ENCODE peak calls at places on chromosomes 7 and 10, in eight cellular contexts. U is HL-60, O is GM12878, A is HepG2, N is HCT116, K is breast epithelium, X is SK-N-MC, S is suprapubic skin. F is an unnamed sample.

GRCh38 chr10:43444313-43444712 is 7.4 kb downstream of the ZNF487 start:
- DNase-seq in U (no peak), O (no peak), A (no peak), N (no peak), K (no peak), X (no peak), S (no peak), F (no peak)

GRCh38 chr7:28841766-28842165 is 116.4 kb downstream of the TRIL start:
- DNase-seq in U (no peak), O (no peak), A (no peak), N (no peak), K (no peak), X (no peak), S (no peak), F (no peak)

GRCh38 chr7:81415181-81415580 is 354.7 kb downstream of the HGF start:
- DNase-seq in U (no peak), O (no peak), A (no peak), N (no peak), K (no peak), X (no peak), S (no peak), F (no peak)

GRCh38 chr7:73532224-73532623 is 10.1 kb upstream of the BAZ1B start:
- DNase-seq in U (no peak), O (no peak), A (no peak), N (no peak), K (no peak), X (no peak), S (no peak), F (no peak)

GRCh38 chr7:137717045-137717444 is 129.7 kb downstream of the DGKI start:
- DNase-seq in U (no peak), O (no peak), A (no peak), N (no peak), K (no peak), X (no peak), S (no peak), F (peak)

GRCh38 chr10:58755688-58756087 is 243.0 kb downstream of the BICC1 start:
- DNase-seq in U (no peak), O (no peak), A (no peak), N (no peak), K (no peak), X (no peak), S (no peak), F (no peak)

GRCh38 chr10:93541402-93542357 is 24.8 kb upstream of the FFAR4 start:
- DNase-seq in U (no peak), O (no peak), A (peak), N (peak), K (no peak), X (no peak), S (no peak), F (peak)

GRCh38 chr10:96831867-96832720 is at the start of gene LCOR:
- DNase-seq in U (peak), O (no peak), A (peak), N (peak), K (peak), X (no peak), S (peak), F (peak)

GRCh38 chr7:143882611-143883078 is 19.3 kb downstream of the TCAF1 start:
- DNase-seq in U (no peak), O (no peak), A (peak), N (no peak), K (peak), X (no peak), S (peak), F (peak)

GRCh38 chr7:7969306-7970112 is 913 bp downstream of the GLCCI1 start:
- DNase-seq in U (no peak), O (no peak), A (no peak), N (no peak), K (peak), X (no peak), S (no peak), F (peak)

GRCh38 chr10:49596836-49597235 is 13.3 kb upstream of the SLC18A3 start:
- DNase-seq in U (no peak), O (no peak), A (no peak), N (no peak), K (no peak), X (no peak), S (peak), F (no peak)

GRCh38 chr10:18005781-18006456 is 54.2 kb downstream of the SLC39A12 start:
- DNase-seq in U (no peak), O (no peak), A (no peak), N (no peak), K (no peak), X (no peak), S (no peak), F (peak)

GRCh38 chr7:82534687-82535086 is 91.1 kb upstream of the CACNA2D1 start:
- DNase-seq in U (no peak), O (no peak), A (no peak), N (peak), K (peak), X (no peak), S (no peak), F (peak)

GRCh38 chr10:123156091-123156490 is 1.9 kb downstream of the BUB3 start:
- DNase-seq in U (no peak), O (no peak), A (no peak), N (no peak), K (no peak), X (no peak), S (no peak), F (peak)

GRCh38 chr7:17626215-17626614 is 314.1 kb downstream of the SNX13 start:
- DNase-seq in U (no peak), O (no peak), A (no peak), N (no peak), K (no peak), X (peak), S (no peak), F (no peak)

GRCh38 chr7:70741666-70742065 is 390.3 kb upstream of the GALNT17 start:
- DNase-seq in U (no peak), O (no peak), A (no peak), N (no peak), K (no peak), X (no peak), S (no peak), F (no peak)

GRCh38 chr10:32077896-32078295 is 21.7 kb upstream of the KIF5B start:
- DNase-seq in U (no peak), O (no peak), A (peak), N (no peak), K (no peak), X (no peak), S (peak), F (no peak)

GRCh38 chr7:114795475-114795874 is 126.4 kb upstream of the MDFIC start:
- DNase-seq in U (no peak), O (no peak), A (no peak), N (no peak), K (no peak), X (no peak), S (no peak), F (no peak)

GRCh38 chr10:14673189-14673947 is 101.3 kb downstream of the FAM107B start:
- DNase-seq in U (no peak), O (no peak), A (no peak), N (no peak), K (no peak), X (no peak), S (no peak), F (no peak)
- TF ChIP-seq POLR2AphosphoS5 in U (no peak), O (no peak), A (no peak), N (no peak), K (no peak), X (no peak), S (no peak), F (no peak)

DNA sequence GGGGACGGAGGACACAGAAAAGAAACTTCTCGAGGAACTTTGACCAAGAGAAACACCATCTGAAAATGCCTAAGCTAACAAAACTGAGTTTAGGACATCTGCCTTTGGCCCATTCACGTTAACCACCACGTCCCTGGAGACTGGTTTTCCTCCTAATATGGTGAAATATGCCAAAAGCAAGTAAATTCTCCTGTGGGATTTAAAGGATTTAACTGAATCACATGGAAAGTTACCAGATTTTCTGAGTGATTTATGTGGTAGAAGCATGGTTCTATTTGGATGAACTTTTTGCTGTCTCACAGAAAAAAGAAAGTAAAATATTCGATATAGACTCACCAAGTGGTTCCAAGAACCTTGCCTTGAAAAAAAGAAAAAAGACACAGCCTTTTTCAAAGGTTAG is 30.4 kb upstream of the BMPER start:
- DNase-seq in U (no peak), O (no peak), A (no peak), N (no peak), K (no peak), X (no peak), S (no peak), F (no peak)
- TF ChIP-seq POLR2AphosphoS5 in U (no peak), O (no peak), A (no peak), N (no peak), K (no peak), X (no peak), S (no peak), F (no peak)

GRCh38 chr7:27124979-27125689 is 5.4 kb downstream of the HOXA4 start:
- DNase-seq in U (no peak), O (no peak), A (no peak), N (no peak), K (no peak), X (no peak), S (no peak), F (peak)

GRCh38 chr7:27125986-27126394 is 4.6 kb downstream of the HOXA4 start:
- DNase-seq in U (no peak), O (no peak), A (no peak), N (no peak), K (no peak), X (no peak), S (no peak), F (no peak)

GRCh38 chr7:27123021-27123476 is 7.5 kb downstream of the HOXA4 start:
- DNase-seq in U (no peak), O (no peak), A (peak), N (no peak), K (no peak), X (no peak), S (no peak), F (no peak)

GRCh38 chr7:27123477-27124053 is 7.0 kb downstream of the HOXA4 start:
- DNase-seq in U (no peak), O (no peak), A (no peak), N (no peak), K (no peak), X (no peak), S (no peak), F (no peak)

GRCh38 chr7:27124096-27124978 is 6.2 kb downstream of the HOXA4 start:
- DNase-seq in U (no peak), O (no peak), A (no peak), N (peak), K (no peak), X (no peak), S (no peak), F (peak)
- TF ChIP-seq POLR2AphosphoS5 in U (no peak), O (no peak), A (no peak), N (peak), K (no peak), X (no peak), S (no peak), F (no peak)

GRCh38 chr10:113362645-113363091 is 190.2 kb upstream of the HABP2 start:
- DNase-seq in U (no peak), O (no peak), A (no peak), N (no peak), K (no peak), X (peak), S (no peak), F (no peak)

GRCh38 chr10:113360870-113361269 is 192.0 kb upstream of the HABP2 start:
- DNase-seq in U (no peak), O (no peak), A (no peak), N (no peak), K (no peak), X (no peak), S (no peak), F (no peak)

GRCh38 chr10:113359664-113360063 is 193.2 kb upstream of the HABP2 start:
- DNase-seq in U (no peak), O (no peak), A (no peak), N (no peak), K (no peak), X (no peak), S (no peak), F (no peak)

GRCh38 chr10:113357688-113358306 is 195.1 kb upstream of the HABP2 start:
- DNase-seq in U (no peak), O (no peak), A (no peak), N (no peak), K (no peak), X (no peak), S (no peak), F (no peak)

DNA sequence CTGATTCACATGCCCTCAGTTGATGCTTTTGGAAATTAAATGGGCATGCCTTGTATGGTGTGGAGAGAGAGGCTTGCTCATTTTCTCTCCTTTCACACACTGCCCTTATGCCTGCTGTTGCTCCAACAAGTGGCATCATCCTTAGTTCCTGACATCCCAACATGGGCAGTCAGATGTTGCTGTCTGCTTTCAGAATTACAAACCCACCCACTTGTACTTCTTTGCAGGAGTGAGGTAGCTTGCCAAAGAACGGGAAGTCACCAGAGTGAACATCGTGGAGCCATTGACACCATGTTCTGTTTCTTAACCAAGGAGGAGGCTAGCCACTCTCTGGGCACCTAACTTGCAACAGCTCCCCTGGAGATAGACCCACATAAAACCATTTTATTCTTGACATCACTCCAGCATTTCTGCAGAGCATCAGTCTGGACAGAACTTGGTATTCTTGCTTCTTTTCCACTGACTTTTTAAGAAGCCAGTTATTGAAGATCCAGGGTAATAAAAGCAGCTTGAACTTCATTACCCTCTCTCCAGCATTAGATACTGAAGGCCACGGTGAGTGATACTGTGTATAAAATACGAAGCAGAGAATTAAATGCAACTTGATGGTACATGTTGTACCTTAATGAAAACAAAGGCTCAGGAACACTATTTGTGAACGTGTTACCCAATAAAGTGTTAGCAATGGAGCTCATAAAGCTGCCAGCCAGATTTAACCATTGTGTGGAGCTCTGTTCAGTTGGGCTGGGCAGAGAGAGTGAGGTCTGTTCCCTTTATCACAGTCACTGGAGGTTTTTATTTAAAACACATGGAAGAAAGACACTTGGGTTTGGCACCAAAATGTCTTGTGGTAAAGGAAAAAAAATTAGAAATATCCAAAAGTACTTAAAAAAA is 195.8 kb upstream of the HABP2 start:
- DNase-seq in U (no peak), O (no peak), A (no peak), N (no peak), K (no peak), X (no peak), S (no peak), F (no peak)
- TF ChIP-seq POLR2AphosphoS5 in U (no peak), O (no peak), A (no peak), N (no peak), K (no peak), X (no peak), S (no peak), F (no peak)

GRCh38 chr10:34339816-34340553 is 475.1 kb downstream of the PARD3 start:
- DNase-seq in U (no peak), O (no peak), A (no peak), N (no peak), K (no peak), X (no peak), S (no peak), F (no peak)

GRCh38 chr10:34337917-34338316 is 477.2 kb downstream of the PARD3 start:
- DNase-seq in U (no peak), O (no peak), A (no peak), N (no peak), K (no peak), X (no peak), S (no peak), F (peak)

GRCh38 chr10:34333513-34333912 is 481.6 kb downstream of the PARD3 start:
- DNase-seq in U (no peak), O (no peak), A (no peak), N (no peak), K (no peak), X (no peak), S (no peak), F (no peak)

GRCh38 chr10:34334908-34335307 is 480.2 kb downstream of the PARD3 start:
- DNase-seq in U (no peak), O (no peak), A (no peak), N (no peak), K (no peak), X (no peak), S (no peak), F (no peak)

GRCh38 chr10:34335960-34336359 is 479.1 kb downstream of the PARD3 start:
- DNase-seq in U (no peak), O (no peak), A (no peak), N (no peak), K (no peak), X (no peak), S (no peak), F (no peak)
- TF ChIP-seq POLR2AphosphoS5 in U (no peak), O (no peak), A (no peak), N (no peak), K (no peak), X (no peak), S (no peak), F (no peak)

GRCh38 chr7:2833087-2833910 is 10.8 kb downstream of the GNA12 start:
- DNase-seq in U (no peak), O (no peak), A (no peak), N (no peak), K (no peak), X (no peak), S (no peak), F (no peak)
- TF ChIP-seq POLR2AphosphoS5 in U (no peak), O (no peak), A (no peak), N (no peak), K (no peak), X (no peak), S (no peak), F (no peak)

DNA sequence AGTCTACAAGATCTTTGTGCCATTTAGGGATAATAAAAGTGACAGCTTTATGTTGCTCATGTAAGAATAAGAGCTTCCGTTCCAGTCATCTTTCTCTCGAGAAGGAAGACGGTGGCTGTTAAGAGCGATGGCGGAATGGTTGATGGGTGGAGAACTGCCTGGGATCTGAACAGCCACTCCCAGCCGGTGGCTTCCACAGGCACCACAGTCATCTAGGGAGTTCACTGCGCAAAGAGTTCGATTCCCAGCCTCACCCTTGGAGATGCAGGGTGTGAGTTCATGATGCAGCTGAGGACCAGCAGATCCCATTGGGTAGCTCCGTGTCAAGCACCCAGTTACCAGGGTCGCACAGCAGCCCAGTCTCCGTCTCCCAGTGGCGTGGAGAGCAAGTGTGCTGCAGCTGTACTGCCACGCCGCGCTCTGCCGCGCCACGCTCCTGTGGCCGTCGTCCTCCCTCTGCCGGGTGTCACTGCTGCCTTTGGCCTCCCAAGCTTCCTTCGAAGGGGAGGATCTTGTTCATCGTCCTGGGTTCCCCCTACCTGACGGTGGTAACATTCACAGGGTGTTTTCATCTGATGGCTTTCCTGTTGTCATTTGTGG is 7.8 kb downstream of the SUN1 start:
- DNase-seq in U (no peak), O (no peak), A (no peak), N (no peak), K (no peak), X (no peak), S (no peak), F (no peak)
- TF ChIP-seq POLR2AphosphoS5 in U (no peak), O (no peak), A (no peak), N (no peak), K (no peak), X (no peak), S (no peak), F (no peak)

GRCh38 chr7:154646126-154647013 is 356.6 kb downstream of the PAXIP1 start:
- DNase-seq in U (no peak), O (no peak), A (no peak), N (no peak), K (no peak), X (no peak), S (no peak), F (no peak)
- TF ChIP-seq POLR2AphosphoS5 in U (no peak), O (no peak), A (no peak), N (no peak), K (no peak), X (no peak), S (no peak), F (no peak)

DNA sequence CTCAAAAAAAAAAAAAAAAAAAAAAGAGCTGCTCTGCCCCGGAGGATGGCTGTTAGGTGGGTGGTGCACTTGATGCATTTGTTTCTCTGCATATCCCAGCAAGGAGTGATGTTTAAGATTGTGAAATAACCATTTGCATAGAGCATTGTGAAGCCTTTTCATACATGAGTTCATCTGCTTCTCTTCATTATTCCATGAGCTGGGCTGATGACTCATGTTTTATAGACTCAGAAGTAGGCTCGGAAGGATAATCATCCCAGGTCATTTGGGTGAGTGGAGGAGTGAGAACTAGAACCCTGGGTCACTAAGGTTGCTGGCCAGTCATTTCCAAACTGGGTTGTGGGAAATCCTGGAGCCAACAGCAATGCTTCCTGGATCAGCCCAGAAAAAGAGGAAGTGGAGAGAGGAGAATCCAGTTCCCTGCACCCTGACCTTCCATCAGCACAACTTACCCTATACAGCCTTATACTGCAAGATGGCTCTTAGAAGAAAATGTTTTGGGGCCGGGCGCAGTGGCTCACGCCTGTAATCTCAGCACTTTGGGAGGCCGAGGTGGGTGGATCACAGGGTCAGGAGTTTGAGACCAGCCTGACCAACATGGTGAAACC is 45.3 kb downstream of the TACC2 start:
- DNase-seq in U (no peak), O (no peak), A (no peak), N (no peak), K (no peak), X (no peak), S (no peak), F (no peak)
- TF ChIP-seq POLR2AphosphoS5 in U (no peak), O (no peak), A (no peak), N (no peak), K (no peak), X (no peak), S (no peak), F (no peak)

F was measured in endothelial cell of umbilical vein.